ENCODE peak calls at places on chromosomes 6 and 20, in eight cellular contexts. C, R, L, K, Q, O, U and Z are unnamed samples.

GRCh38 chr20:4134861-4135379 is 119.6 kb upstream of the RNF24 start:
- DNase-seq in U (no peak), R (no peak), Q (no peak), O (no peak), K (no peak), L (no peak), C (no peak), Z (no peak)

GRCh38 chr6:353642-354614 is 37.6 kb upstream of the IRF4 start:
- DNase-seq in Q (no peak), C (no peak), R (no peak), K (no peak), L (no peak), U (no peak), O (no peak), Z (no peak)

GRCh38 chr6:25263602-25264001 is 15.6 kb upstream of the CARMIL1 start:
- DNase-seq in K (no peak), Q (peak), C (no peak), L (peak), R (no peak), O (no peak), U (no peak), Z (no peak)

GRCh38 chr6:129498950-129499870 is 210.8 kb downstream of the ARHGAP18 start:
- DNase-seq in Q (peak), C (peak), K (peak), O (peak), R (peak), U (peak), L (peak), Z (peak)

GRCh38 chr6:10205892-10206291 is 209.0 kb downstream of the TFAP2A start:
- DNase-seq in O (no peak), Q (no peak), R (no peak), K (no peak), U (no peak), L (no peak), C (no peak), Z (no peak)

GRCh38 chr6:1614448-1614766 is 4.7 kb downstream of the FOXC1 start:
- DNase-seq in Q (no peak), R (no peak), K (peak), C (no peak), O (no peak), U (no peak), L (no peak), Z (peak)

GRCh38 chr6:130434174-130434873 is 68.5 kb downstream of the TMEM200A start:
- DNase-seq in Q (peak), U (peak), K (no peak), O (no peak), L (peak), R (no peak), C (peak), Z (peak)

GRCh38 chr6:155418017-155418749 is 37.5 kb downstream of the NOX3 start:
- DNase-seq in O (no peak), Q (peak), L (no peak), K (peak), C (no peak), U (no peak), R (peak), Z (peak)

GRCh38 chr6:143370972-143371371 is 79.5 kb downstream of the ADAT2 start:
- DNase-seq in R (no peak), O (no peak), C (no peak), Q (no peak), K (no peak), L (no peak), U (no peak), Z (no peak)

GRCh38 chr6:30087876-30088275 is 12.3 kb upstream of the RNF39 start:
- DNase-seq in L (no peak), Q (no peak), O (no peak), U (no peak), K (no peak), R (no peak), C (no peak), Z (no peak)

GRCh38 chr6:108452725-108453195 is 108.0 kb upstream of the FOXO3 start:
- DNase-seq in L (no peak), K (peak), Q (peak), R (no peak), U (peak), C (no peak), O (no peak), Z (peak)

GRCh38 chr6:54717849-54718455 is 128.6 kb upstream of the FAM83B start:
- DNase-seq in C (peak), U (peak), Q (peak), K (peak), L (peak), O (peak), R (peak), Z (peak)

GRCh38 chr6:37155394-37156312 is 14.3 kb upstream of the PIM1 start:
- DNase-seq in R (peak), K (no peak), O (no peak), U (peak), C (no peak), Q (no peak), L (no peak), Z (no peak)

GRCh38 chr6:112274774-112275173 is 20.4 kb upstream of the LAMA4 start:
- DNase-seq in U (no peak), K (no peak), L (no peak), O (no peak), R (no peak), Q (no peak), C (no peak), Z (no peak)

GRCh38 chr6:130313206-130313605 is 52.6 kb upstream of the TMEM200A start:
- DNase-seq in Q (no peak), O (no peak), L (no peak), R (no peak), U (no peak), K (peak), C (peak), Z (peak)

GRCh38 chr6:162124710-162125435 is 602.7 kb downstream of the PRKN start:
- DNase-seq in L (no peak), K (no peak), Q (no peak), C (no peak), R (no peak), O (no peak), U (no peak), Z (no peak)

GRCh38 chr6:37668251-37668650 is 29.4 kb downstream of the MDGA1 start:
- DNase-seq in Q (peak), L (peak), R (no peak), C (no peak), U (no peak), K (no peak), O (no peak), Z (no peak)

GRCh38 chr6:41271901-41272395 is 14.5 kb downstream of the TREM1 start:
- DNase-seq in Q (no peak), C (no peak), K (no peak), U (no peak), O (no peak), R (no peak), L (no peak), Z (no peak)

GRCh38 chr6:111230351-111231077 is 143.2 kb downstream of the SLC16A10 start:
- DNase-seq in C (no peak), L (no peak), K (no peak), U (no peak), R (no peak), Q (peak), O (no peak), Z (no peak)

GRCh38 chr20:2858591-2858990 is 14.7 kb upstream of the PTPRA start:
- DNase-seq in K (no peak), Q (peak), O (no peak), C (no peak), R (no peak), U (no peak), L (no peak), Z (no peak)

GRCh38 chr6:136592930-136593673 is 42.9 kb upstream of the MAP7 start:
- DNase-seq in C (no peak), U (no peak), Q (peak), L (no peak), R (no peak), O (no peak), K (no peak), Z (no peak)

GRCh38 chr6:66858196-66858595 is 1151.2 kb upstream of the EYS start:
- DNase-seq in R (no peak), K (no peak), C (no peak), L (no peak), O (no peak), Q (no peak), U (no peak), Z (no peak)

GRCh38 chr20:58001381-58001780 is 227.1 kb downstream of the ANKRD60 start:
- DNase-seq in Q (no peak), L (no peak), C (no peak), K (no peak), R (no peak), O (peak), U (no peak), Z (no peak)

DNA sequence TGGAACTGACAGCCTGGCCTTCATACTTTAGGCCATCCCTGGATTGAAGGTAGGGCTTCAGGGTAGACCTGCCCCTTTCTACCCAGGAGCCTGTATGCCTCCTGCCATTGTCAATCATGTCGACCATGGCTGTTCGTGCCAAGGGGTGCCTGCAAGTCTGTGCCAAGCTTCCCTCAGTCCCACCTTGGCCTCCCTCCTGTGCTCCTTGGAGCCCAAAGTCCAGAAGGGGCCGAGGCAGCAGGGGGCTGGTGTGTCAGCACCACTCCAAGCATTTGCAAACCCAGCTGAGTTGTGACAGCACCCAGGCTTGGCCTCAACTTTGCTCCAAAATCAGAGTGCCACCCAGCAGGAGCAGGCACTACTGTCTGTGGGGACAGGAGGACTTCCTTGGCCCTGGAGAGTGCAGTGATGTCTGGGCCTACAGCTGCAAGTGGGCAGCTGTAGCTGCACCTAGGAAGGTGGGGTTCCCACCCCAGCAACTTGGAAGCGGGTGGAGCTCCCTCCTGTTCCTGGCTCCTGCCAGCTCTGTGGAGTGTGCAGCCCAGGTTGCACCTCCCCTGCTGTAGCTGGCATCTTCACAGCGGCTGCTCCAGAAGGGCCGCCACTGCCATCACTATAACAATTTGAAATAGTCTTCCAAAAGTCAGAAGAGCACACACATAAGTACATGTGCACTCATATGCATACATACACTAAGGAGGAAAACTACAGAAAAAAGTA is 1719.3 kb downstream of the HACE1 start:
- DNase-seq in K (no peak), R (no peak), U (no peak), C (no peak), Q (no peak), L (no peak), O (no peak), Z (no peak)
- H2AFZ ChIP-seq in K (no peak), R (no peak), U (no peak), C (no peak), Q (no peak), L (no peak), O (no peak), Z (no peak)

DNA sequence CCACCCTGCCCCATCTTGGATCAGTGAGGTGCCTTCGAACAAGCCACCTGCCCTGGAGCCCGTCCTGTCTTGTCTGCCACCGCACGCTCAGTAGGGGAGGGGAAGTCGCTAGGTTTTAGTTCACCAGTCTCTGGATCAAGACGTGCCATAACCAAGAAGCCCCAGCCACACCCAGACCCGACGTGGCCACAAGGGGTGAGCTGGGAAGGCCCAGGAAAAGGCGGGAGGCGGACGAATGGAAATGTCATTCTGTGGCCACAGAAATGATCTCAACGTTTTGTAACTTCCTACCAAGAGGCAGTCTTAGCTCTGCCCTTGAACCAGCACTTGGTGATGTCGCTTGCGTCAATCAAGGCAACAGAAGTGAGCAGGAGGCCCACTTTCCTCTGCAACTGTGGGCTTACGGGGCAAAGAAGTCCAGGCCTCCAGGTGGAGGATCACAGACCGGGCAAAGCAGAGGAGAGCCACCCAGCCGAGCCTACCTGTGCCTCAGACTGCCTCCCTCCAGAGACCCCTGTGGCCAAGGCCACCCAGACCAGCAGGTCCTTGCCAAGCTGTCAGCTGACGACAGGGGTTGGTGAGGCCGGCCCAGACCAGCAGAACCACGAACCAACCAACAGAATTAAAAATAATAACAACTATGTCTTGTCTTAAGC is 14.5 kb downstream of the GMEB2 start:
- DNase-seq in K (no peak), Q (no peak), U (no peak), R (no peak), O (no peak), C (no peak), L (no peak), Z (no peak)
- TF ChIP-seq EZH2phosphoT487 in K (no peak), Q (no peak), U (no peak), R (no peak), O (no peak), C (no peak), L (no peak), Z (no peak)

GRCh38 chr6:32703347-32703746 is 36.9 kb upstream of the HLA-DQB1 start:
- DNase-seq in K (no peak), U (no peak), C (no peak), Q (no peak), R (no peak), L (no peak), O (no peak), Z (no peak)

GRCh38 chr6:32700391-32701040 is 34.1 kb upstream of the HLA-DQB1 start:
- DNase-seq in K (peak), O (peak), Q (peak), R (peak), L (peak), U (peak), C (peak), Z (peak)
- H2AFZ ChIP-seq in K (no peak), O (no peak), Q (no peak), R (peak), L (no peak), U (peak), C (peak), Z (no peak)

GRCh38 chr6:43045371-43045930 is 8.2 kb downstream of the CUL7 start:
- DNase-seq in K (no peak), Q (no peak), U (no peak), R (no peak), O (no peak), C (no peak), L (no peak), Z (no peak)

GRCh38 chr6:43043310-43043709 is 10.3 kb downstream of the CUL7 start:
- DNase-seq in U (no peak), C (no peak), L (no peak), O (no peak), R (no peak), K (no peak), Q (no peak), Z (no peak)

GRCh38 chr6:43050981-43051380 is 2.7 kb downstream of the CUL7 start:
- DNase-seq in L (no peak), C (no peak), K (no peak), R (no peak), Q (no peak), U (no peak), O (no peak), Z (no peak)

GRCh38 chr6:43052225-43052841 is 1.3 kb downstream of the CUL7 start:
- DNase-seq in L (no peak), R (no peak), U (no peak), K (no peak), Q (no peak), O (no peak), C (no peak), Z (no peak)

GRCh38 chr6:43047998-43048397 is 5.7 kb downstream of the CUL7 start:
- DNase-seq in O (no peak), U (no peak), Q (no peak), R (no peak), K (no peak), L (no peak), C (no peak), Z (no peak)
- TF ChIP-seq EZH2phosphoT487 in O (no peak), U (no peak), Q (no peak), R (no peak), K (no peak), L (no peak), C (no peak), Z (no peak)

DNA sequence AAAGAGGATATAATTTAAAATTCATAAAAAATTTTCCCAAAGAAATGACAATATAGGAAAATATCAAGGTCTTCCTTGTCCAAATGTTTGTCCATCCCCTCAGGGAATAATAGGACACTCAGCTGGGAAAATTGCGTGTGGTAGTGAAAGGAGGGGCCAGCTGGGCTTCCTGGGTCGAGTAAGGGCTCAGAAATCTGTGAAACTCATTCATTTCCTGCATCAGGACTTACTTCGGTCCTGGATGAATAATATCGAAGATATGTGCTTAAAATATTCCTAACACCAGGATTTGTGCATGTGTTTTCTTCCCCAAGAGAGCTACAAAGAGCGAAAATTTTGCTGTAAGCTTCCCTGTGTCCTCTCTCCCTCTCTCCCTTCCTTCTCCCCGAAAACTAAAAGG is 118.2 kb upstream of the GJE1 start:
- DNase-seq in Q (peak), R (no peak), U (no peak), K (no peak), L (peak), O (no peak), C (peak), Z (no peak)
- H2AFZ ChIP-seq in Q (peak), R (no peak), U (no peak), K (no peak), L (no peak), O (no peak), C (no peak), Z (peak)